ENCODE peak calls at places on chromosomes 6 and 20, in seven cellular contexts. V, A, P, D, F, J and U are unnamed samples.

GRCh38 chr20:50302463-50303041 is 111.9 kb downstream of the CEBPB start:
- DNase-seq in V (peak), A (peak), P (no peak), D (peak), F (no peak), J (peak), U (no peak)

GRCh38 chr6:88380083-88380482 is 213.9 kb upstream of the CNR1 start:
- DNase-seq in V (peak), A (peak), P (no peak), D (peak), F (peak), J (no peak), U (peak)

GRCh38 chr6:75968143-75968542 is 104.3 kb downstream of the IMPG1 start:
- DNase-seq in V (no peak), A (no peak), P (no peak), D (no peak), F (no peak), J (no peak), U (no peak)

GRCh38 chr6:52162940-52163908 is 23.0 kb upstream of the IL17A start:
- DNase-seq in V (peak), A (peak), P (peak), D (no peak), F (no peak), J (no peak), U (no peak)

GRCh38 chr6:21634582-21634981 is 41.0 kb downstream of the SOX4 start:
- DNase-seq in V (peak), A (peak), P (no peak), D (peak), F (peak), J (no peak), U (peak)

GRCh38 chr6:2763876-2764540 is 1.2 kb upstream of the WRNIP1 start:
- DNase-seq in V (no peak), A (no peak), P (no peak), D (no peak), F (no peak), J (no peak), U (no peak)

GRCh38 chr6:22658934-22659333 is 89.6 kb downstream of the HDGFL1 start:
- DNase-seq in V (no peak), A (no peak), P (no peak), D (no peak), F (no peak), J (no peak), U (no peak)

GRCh38 chr20:61673152-61673551 is 392.5 kb downstream of the TAF4 start:
- DNase-seq in V (no peak), A (no peak), P (no peak), D (peak), F (no peak), J (no peak), U (no peak)

GRCh38 chr6:147063469-147064031 is 140.7 kb upstream of the STXBP5 start:
- DNase-seq in V (peak), A (peak), P (no peak), D (peak), F (no peak), J (no peak), U (peak)

GRCh38 chr20:63077705-63078104 is 70.9 kb upstream of the BHLHE23 start:
- DNase-seq in V (no peak), A (no peak), P (no peak), D (no peak), F (no peak), J (no peak), U (no peak)

GRCh38 chr6:28252507-28252975 is 472 bp upstream of the ZKSCAN4 start:
- DNase-seq in V (no peak), A (no peak), P (peak), D (no peak), F (no peak), J (no peak), U (no peak)

GRCh38 chr6:160269771-160270170 is 11.2 kb upstream of the SLC22A2 start:
- DNase-seq in V (no peak), A (no peak), P (no peak), D (no peak), F (no peak), J (no peak), U (no peak)

DNA sequence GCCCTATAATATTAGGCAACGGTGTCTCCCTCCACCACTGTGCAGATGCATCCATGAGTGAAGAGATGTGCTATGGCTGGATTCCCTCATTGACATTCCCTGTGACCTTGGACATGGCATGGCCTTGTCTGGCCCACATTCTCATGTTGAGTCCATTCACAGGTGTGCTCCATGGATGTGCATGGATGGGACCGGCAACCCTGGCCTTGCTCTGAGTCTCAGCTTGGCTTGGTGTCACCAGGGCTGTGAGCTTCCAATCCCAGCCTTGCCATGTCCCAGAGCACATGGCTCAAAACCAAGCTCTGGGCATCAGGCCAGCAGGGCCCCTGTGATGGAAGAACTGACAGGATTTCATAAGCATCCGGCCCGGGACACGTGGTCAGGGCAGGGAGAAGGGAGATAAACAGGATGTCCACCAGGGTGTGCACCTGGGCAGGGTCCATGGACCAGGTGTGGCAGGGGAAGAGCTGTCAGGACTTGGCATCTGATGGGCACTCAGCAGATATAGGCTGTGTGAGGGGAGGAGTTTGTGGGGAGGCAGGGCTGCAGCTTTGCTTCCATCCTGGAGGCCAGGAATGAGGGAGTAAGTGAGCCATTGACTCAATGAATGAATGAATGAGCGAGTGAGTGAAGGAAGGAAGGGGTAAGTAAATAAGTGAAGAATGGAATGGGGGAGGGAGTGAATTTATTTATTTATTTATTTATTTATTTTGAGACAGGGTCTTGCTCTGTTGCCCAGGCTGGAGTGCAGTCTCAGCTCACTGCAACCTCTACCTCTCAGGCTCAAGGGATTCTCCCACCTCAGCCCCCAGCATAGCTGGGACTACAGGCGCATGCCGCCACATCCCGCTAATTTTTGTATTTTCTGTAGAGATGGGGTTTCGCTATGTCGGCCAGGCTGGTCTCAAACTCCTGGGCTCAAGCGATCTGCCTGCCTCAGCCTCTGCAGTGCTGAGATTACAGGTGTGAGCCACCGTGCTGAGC is 15.7 kb downstream of the NRSN2 start:
- DNase-seq in V (peak), A (peak), P (peak), D (peak), F (peak), J (peak), U (no peak)
- TF ChIP-seq CTCF in V (peak), A (peak), P (peak), D (peak), F (no peak), J (peak), U (peak)

GRCh38 chr6:90156861-90157260 is 139.8 kb downstream of the BACH2 start:
- DNase-seq in V (no peak), A (no peak), P (no peak), D (no peak), F (no peak), J (no peak), U (no peak)

GRCh38 chr6:90158945-90159344 is 137.7 kb downstream of the BACH2 start:
- DNase-seq in V (no peak), A (no peak), P (no peak), D (no peak), F (no peak), J (no peak), U (no peak)

GRCh38 chr6:90157441-90157840 is 139.2 kb downstream of the BACH2 start:
- DNase-seq in V (no peak), A (no peak), P (no peak), D (no peak), F (no peak), J (no peak), U (no peak)

GRCh38 chr6:90160013-90160412 is 136.6 kb downstream of the BACH2 start:
- DNase-seq in V (no peak), A (no peak), P (no peak), D (no peak), F (no peak), J (no peak), U (no peak)

DNA sequence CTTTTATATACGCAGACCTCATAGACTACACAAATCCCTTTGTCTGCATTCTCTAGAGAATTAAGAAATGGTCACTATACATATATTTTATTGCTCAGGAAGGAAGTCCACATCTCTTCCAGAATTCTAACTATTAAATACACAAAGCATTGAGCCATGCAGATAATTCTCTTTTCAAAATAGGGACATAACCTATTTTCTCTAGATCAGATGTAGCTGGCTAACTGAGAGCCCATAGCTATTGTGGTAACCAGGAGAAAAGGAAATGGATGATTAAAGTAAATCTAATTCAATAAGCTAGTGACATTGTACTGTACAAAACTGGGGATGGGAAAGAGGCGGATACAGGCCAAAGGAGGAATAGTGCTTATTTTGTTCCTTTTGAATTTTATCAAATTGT is 137.2 kb downstream of the BACH2 start:
- DNase-seq in V (no peak), A (no peak), P (no peak), D (no peak), F (no peak), J (no peak), U (no peak)
- H3K4me3 ChIP-seq in V (no peak), A (no peak), P (no peak), D (no peak), F (no peak), J (no peak), U (no peak)

DNA sequence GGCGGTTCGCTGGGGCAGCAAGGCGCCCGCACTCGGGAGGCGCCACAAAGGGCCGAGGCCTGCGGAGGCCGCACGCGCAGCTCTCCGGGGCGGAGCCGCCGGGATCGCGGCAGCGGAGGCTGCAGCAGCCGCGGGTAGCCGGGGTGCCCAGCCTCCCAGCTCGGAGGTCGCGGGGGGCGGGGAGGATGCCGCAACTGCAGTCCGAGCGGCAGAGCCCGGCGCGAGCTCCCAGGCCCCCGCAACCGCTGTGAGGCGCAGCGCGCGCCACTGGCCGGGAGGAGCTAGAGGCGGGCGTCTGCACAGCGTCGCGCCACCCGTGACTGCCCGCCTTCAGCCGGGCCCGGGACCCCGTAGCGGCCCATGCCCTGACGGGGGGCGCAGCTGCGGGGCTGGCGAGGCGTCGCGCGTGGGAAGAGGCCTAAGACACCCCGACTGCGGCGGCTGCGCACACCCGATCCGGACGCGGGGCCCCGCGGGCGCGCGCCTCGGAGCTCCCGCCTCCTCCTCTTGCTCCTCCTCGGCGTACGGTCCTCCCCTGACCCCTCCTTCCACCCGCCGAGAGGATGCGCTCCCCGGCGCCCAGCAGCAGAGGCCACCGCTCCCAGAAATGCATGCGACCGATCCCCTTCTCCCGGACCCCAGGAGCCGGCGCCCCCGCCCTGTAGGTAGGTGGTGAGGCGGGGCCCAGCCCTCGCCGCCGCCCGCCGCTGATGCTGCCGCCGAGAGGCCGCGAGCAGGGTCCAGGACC is at the start of gene NCOA7:
- DNase-seq in V (peak), A (peak), P (peak), D (peak), F (peak), J (peak), U (no peak)
- TF ChIP-seq CTCF in V (no peak), A (peak), P (peak), D (no peak), F (no peak), J (no peak), U (no peak)

GRCh38 chr20:44651507-44652373 is at the start of gene ADA:
- DNase-seq in V (peak), A (peak), P (peak), D (peak), F (peak), J (peak), U (no peak)

GRCh38 chr20:44648068-44648467 is 3.4 kb downstream of the ADA start:
- DNase-seq in V (no peak), A (no peak), P (peak), D (no peak), F (no peak), J (no peak), U (no peak)

GRCh38 chr20:44648579-44648978 is 2.9 kb downstream of the ADA start:
- DNase-seq in V (no peak), A (no peak), P (peak), D (no peak), F (no peak), J (no peak), U (no peak)

GRCh38 chr20:44650777-44651493 is 564 bp downstream of the ADA start:
- DNase-seq in V (no peak), A (no peak), P (peak), D (no peak), F (no peak), J (no peak), U (no peak)

GRCh38 chr20:44649976-44650375 is 1.5 kb downstream of the ADA start:
- DNase-seq in V (no peak), A (no peak), P (peak), D (no peak), F (no peak), J (no peak), U (no peak)
- H3K4me3 ChIP-seq in V (no peak), A (no peak), P (peak), D (no peak), F (no peak), J (no peak), U (no peak)

DNA sequence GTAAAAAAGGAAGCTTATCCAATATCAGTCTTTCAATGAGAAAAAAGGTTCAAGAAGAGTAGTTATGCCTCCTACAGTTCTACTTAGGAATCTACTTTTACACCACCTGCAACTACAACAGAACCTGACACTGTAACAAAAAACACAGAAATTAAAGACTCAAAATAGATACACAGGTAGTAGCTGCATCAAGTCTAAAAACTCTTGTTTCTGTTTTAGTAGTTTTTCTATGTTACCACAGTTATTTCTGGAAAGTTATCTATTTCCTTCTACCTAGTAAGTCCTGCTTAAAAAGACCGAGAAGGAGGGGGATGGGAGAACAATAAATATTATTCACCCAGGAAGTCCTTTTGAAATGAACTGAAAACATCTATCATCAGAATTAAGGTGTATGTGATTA is 52.5 kb downstream of the ATG5 start:
- DNase-seq in V (no peak), A (no peak), P (peak), D (no peak), F (no peak), J (no peak), U (no peak)
- TF ChIP-seq CTCF in V (no peak), A (no peak), P (peak), D (no peak), F (no peak), J (no peak), U (no peak)

GRCh38 chr20:9867196-9867980 is 28.5 kb upstream of the PAK5 start:
- DNase-seq in V (no peak), A (no peak), P (no peak), D (no peak), F (no peak), J (no peak), U (no peak)
- H3K4me3 ChIP-seq in V (no peak), A (no peak), P (no peak), D (no peak), F (no peak), J (no peak), U (no peak)

GRCh38 chr6:659179-659578 is 2.3 kb upstream of the HUS1B start:
- DNase-seq in V (no peak), A (no peak), P (no peak), D (no peak), F (no peak), J (no peak), U (no peak)
- TF ChIP-seq CTCF in V (no peak), A (no peak), P (no peak), D (no peak), F (no peak), J (no peak), U (no peak)

DNA sequence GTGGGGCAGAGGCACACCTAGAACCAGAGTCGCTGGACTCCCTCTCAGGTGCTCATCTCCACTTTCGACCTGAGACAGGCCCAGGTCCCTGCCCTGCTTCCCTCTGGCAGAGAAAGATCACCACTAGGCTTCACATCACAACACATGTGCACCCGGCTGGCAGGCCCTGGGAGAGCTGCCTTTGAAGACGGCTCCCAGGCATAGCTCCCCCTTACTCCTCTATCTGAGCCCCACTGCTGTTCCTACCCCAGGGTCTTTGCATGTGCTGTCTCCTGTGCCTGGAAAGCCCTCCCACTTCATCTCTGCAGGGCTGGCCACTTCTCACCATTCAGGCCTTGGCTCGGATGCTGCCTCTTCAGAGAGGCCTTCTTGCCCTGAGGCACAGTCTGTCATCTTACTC is 89.2 kb downstream of the NOL4L start:
- DNase-seq in V (no peak), A (no peak), P (no peak), D (no peak), F (no peak), J (no peak), U (no peak)
- H3K4me3 ChIP-seq in V (no peak), A (no peak), P (no peak), D (no peak), F (no peak), J (no peak), U (no peak)